ENCODE peak calls at places on chromosomes 6 and 20, in seven cellular contexts. One of them, this sample, is unnamed.

GRCh38 chr6:134310206-134310605 is 7.7 kb downstream of the SGK1 start:
- DNase-seq in LNCaP clone FGC: no peak
- DNase-seq in CD8-positive, alpha-beta T cell: no peak
- DNase-seq in natural killer cell: no peak
- DNase-seq in endothelial cell: no peak
- DNase-seq in ascending aorta: no peak
- DNase-seq in testis: no peak
- DNase-seq in this sample: no peak

GRCh38 chr6:63214816-63215215 is 3.5 kb downstream of the FKBP1C start:
- DNase-seq in LNCaP clone FGC: no peak
- DNase-seq in CD8-positive, alpha-beta T cell: no peak
- DNase-seq in natural killer cell: no peak
- DNase-seq in endothelial cell: no peak
- DNase-seq in ascending aorta: no peak
- DNase-seq in testis: no peak
- DNase-seq in this sample: no peak

GRCh38 chr6:27812078-27812804 is 100.0 kb downstream of the OR2B2 start:
- DNase-seq in LNCaP clone FGC: no peak
- DNase-seq in CD8-positive, alpha-beta T cell: no peak
- DNase-seq in natural killer cell: no peak
- DNase-seq in endothelial cell: no peak
- DNase-seq in ascending aorta: no peak
- DNase-seq in testis: no peak
- DNase-seq in this sample: no peak

GRCh38 chr6:32883789-32884188 is 29.8 kb downstream of the PSMB9 start:
- DNase-seq in LNCaP clone FGC: no peak
- DNase-seq in CD8-positive, alpha-beta T cell: no peak
- DNase-seq in natural killer cell: no peak
- DNase-seq in endothelial cell: no peak
- DNase-seq in ascending aorta: peak
- DNase-seq in testis: no peak
- DNase-seq in this sample: no peak

GRCh38 chr6:3001773-3002293 is 2.1 kb downstream of the NQO2 start:
- DNase-seq in LNCaP clone FGC: peak
- DNase-seq in CD8-positive, alpha-beta T cell: no peak
- DNase-seq in natural killer cell: no peak
- DNase-seq in endothelial cell: no peak
- DNase-seq in ascending aorta: no peak
- DNase-seq in testis: no peak
- DNase-seq in this sample: no peak

GRCh38 chr20:31569163-31570020 is 35.7 kb upstream of the ID1 start:
- DNase-seq in LNCaP clone FGC: no peak
- DNase-seq in CD8-positive, alpha-beta T cell: peak
- DNase-seq in natural killer cell: peak
- DNase-seq in endothelial cell: peak
- DNase-seq in ascending aorta: peak
- DNase-seq in testis: peak
- DNase-seq in this sample: peak

GRCh38 chr6:16723833-16724232 is 37.4 kb downstream of the ATXN1 start:
- DNase-seq in LNCaP clone FGC: no peak
- DNase-seq in CD8-positive, alpha-beta T cell: no peak
- DNase-seq in natural killer cell: no peak
- DNase-seq in endothelial cell: no peak
- DNase-seq in ascending aorta: peak
- DNase-seq in testis: no peak
- DNase-seq in this sample: no peak

GRCh38 chr6:113352029-113352801 is 504.9 kb upstream of the MARCKS start:
- DNase-seq in LNCaP clone FGC: peak
- DNase-seq in CD8-positive, alpha-beta T cell: no peak
- DNase-seq in natural killer cell: no peak
- DNase-seq in endothelial cell: no peak
- DNase-seq in ascending aorta: no peak
- DNase-seq in testis: no peak
- DNase-seq in this sample: no peak

GRCh38 chr6:158168054-158168303 is at the start of gene SERAC1:
- DNase-seq in LNCaP clone FGC: no peak
- DNase-seq in CD8-positive, alpha-beta T cell: no peak
- DNase-seq in natural killer cell: no peak
- DNase-seq in endothelial cell: no peak
- DNase-seq in ascending aorta: no peak
- DNase-seq in testis: no peak
- DNase-seq in this sample: peak

GRCh38 chr6:21864211-21864610 is 270.7 kb downstream of the SOX4 start:
- DNase-seq in LNCaP clone FGC: no peak
- DNase-seq in CD8-positive, alpha-beta T cell: no peak
- DNase-seq in natural killer cell: no peak
- DNase-seq in endothelial cell: no peak
- DNase-seq in ascending aorta: no peak
- DNase-seq in testis: no peak
- DNase-seq in this sample: no peak

GRCh38 chr6:101066481-101066880 is 185.4 kb upstream of the ASCC3 start:
- DNase-seq in LNCaP clone FGC: no peak
- DNase-seq in CD8-positive, alpha-beta T cell: no peak
- DNase-seq in natural killer cell: no peak
- DNase-seq in endothelial cell: no peak
- DNase-seq in ascending aorta: no peak
- DNase-seq in testis: no peak
- DNase-seq in this sample: no peak

GRCh38 chr6:101070044-101070608 is 189.0 kb upstream of the ASCC3 start:
- DNase-seq in LNCaP clone FGC: no peak
- DNase-seq in CD8-positive, alpha-beta T cell: no peak
- DNase-seq in natural killer cell: no peak
- DNase-seq in endothelial cell: no peak
- DNase-seq in ascending aorta: no peak
- DNase-seq in testis: no peak
- DNase-seq in this sample: no peak

DNA sequence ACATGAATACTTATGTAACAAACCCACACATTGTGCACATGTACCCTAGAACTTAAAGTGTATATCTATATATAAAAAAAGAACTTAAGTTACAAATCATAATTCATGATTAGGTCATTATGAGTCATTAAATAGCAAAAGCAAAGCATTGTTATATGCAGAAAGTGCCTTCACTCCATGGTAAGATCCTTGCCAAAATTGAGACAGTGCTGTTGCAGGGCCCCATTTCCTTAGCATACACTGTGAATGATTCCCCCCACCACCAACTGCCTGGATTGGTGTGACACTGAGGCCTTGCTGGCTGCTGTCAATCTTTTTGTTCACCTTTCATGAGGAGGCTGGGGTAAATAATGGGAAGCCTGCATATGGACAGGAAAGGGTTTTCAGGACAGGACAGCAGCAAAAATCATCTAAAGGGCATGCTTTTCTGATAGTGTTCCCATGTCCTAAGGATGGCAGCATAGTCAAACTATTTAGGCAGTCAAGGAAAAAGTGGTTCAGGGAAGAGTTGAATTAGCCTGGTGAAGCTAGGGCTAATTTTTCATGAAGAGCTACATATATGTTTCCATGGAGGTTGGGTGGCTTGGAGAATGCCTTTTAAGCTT is 188.2 kb upstream of the ASCC3 start:
- DNase-seq in LNCaP clone FGC: no peak
- DNase-seq in CD8-positive, alpha-beta T cell: no peak
- DNase-seq in natural killer cell: no peak
- DNase-seq in endothelial cell: no peak
- DNase-seq in ascending aorta: no peak
- DNase-seq in testis: no peak
- DNase-seq in this sample: no peak
- TF ChIP-seq CTCF in LNCaP clone FGC: no peak
- TF ChIP-seq CTCF in CD8-positive, alpha-beta T cell: no peak
- TF ChIP-seq CTCF in natural killer cell: no peak
- TF ChIP-seq CTCF in endothelial cell: no peak
- TF ChIP-seq CTCF in ascending aorta: no peak
- TF ChIP-seq CTCF in testis: no peak
- TF ChIP-seq CTCF in this sample: no peak

GRCh38 chr20:42026599-42026998 is 408.4 kb upstream of the CHD6 start:
- DNase-seq in LNCaP clone FGC: no peak
- DNase-seq in CD8-positive, alpha-beta T cell: no peak
- DNase-seq in natural killer cell: no peak
- DNase-seq in endothelial cell: no peak
- DNase-seq in ascending aorta: no peak
- DNase-seq in testis: no peak
- DNase-seq in this sample: no peak

GRCh38 chr20:42024653-42025052 is 406.5 kb upstream of the CHD6 start:
- DNase-seq in LNCaP clone FGC: no peak
- DNase-seq in CD8-positive, alpha-beta T cell: no peak
- DNase-seq in natural killer cell: no peak
- DNase-seq in endothelial cell: no peak
- DNase-seq in ascending aorta: no peak
- DNase-seq in testis: peak
- DNase-seq in this sample: peak

DNA sequence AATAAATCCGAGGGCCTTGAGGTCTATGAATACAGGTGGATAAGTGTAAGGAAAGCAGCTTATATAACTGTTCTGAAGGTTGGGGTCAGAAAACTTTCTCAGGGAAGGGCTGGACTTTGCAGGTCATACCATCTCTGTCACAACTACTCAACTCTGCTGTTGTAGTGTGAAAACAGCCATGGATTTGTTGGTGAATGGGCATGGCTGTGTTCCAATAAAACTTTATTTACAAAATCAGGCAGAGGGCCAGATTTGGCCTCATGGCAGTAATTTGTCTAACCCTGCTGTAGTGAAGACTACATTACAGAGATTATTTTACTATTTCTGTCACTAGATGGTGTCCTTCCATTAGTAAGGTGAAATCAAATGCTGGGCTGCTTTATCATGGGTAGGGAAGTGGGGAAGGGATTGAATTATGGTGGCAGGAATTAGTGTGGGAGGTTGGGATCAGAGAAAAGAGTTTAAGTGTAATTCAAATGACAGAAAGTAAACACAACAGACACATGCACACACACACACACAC is 409.6 kb upstream of the CHD6 start:
- DNase-seq in LNCaP clone FGC: no peak
- DNase-seq in CD8-positive, alpha-beta T cell: no peak
- DNase-seq in natural killer cell: no peak
- DNase-seq in endothelial cell: no peak
- DNase-seq in ascending aorta: no peak
- DNase-seq in testis: no peak
- DNase-seq in this sample: no peak
- TF ChIP-seq CTCF in LNCaP clone FGC: peak
- TF ChIP-seq CTCF in CD8-positive, alpha-beta T cell: no peak
- TF ChIP-seq CTCF in natural killer cell: no peak
- TF ChIP-seq CTCF in endothelial cell: no peak
- TF ChIP-seq CTCF in ascending aorta: no peak
- TF ChIP-seq CTCF in testis: no peak
- TF ChIP-seq CTCF in this sample: peak

GRCh38 chr6:31081872-31082271 is 30.5 kb downstream of the C6orf15 start:
- DNase-seq in LNCaP clone FGC: no peak
- DNase-seq in CD8-positive, alpha-beta T cell: no peak
- DNase-seq in natural killer cell: no peak
- DNase-seq in endothelial cell: no peak
- DNase-seq in ascending aorta: no peak
- DNase-seq in testis: no peak
- DNase-seq in this sample: no peak

GRCh38 chr6:31087494-31088089 is 24.8 kb downstream of the C6orf15 start:
- DNase-seq in LNCaP clone FGC: peak
- DNase-seq in CD8-positive, alpha-beta T cell: peak
- DNase-seq in natural killer cell: peak
- DNase-seq in endothelial cell: peak
- DNase-seq in ascending aorta: peak
- DNase-seq in testis: peak
- DNase-seq in this sample: peak

GRCh38 chr6:31086788-31087440 is 25.5 kb downstream of the C6orf15 start:
- DNase-seq in LNCaP clone FGC: no peak
- DNase-seq in CD8-positive, alpha-beta T cell: no peak
- DNase-seq in natural killer cell: no peak
- DNase-seq in endothelial cell: no peak
- DNase-seq in ascending aorta: no peak
- DNase-seq in testis: no peak
- DNase-seq in this sample: no peak

GRCh38 chr6:31079656-31080261 is 32.6 kb downstream of the C6orf15 start:
- DNase-seq in LNCaP clone FGC: no peak
- DNase-seq in CD8-positive, alpha-beta T cell: peak
- DNase-seq in natural killer cell: peak
- DNase-seq in endothelial cell: peak
- DNase-seq in ascending aorta: peak
- DNase-seq in testis: peak
- DNase-seq in this sample: peak

GRCh38 chr6:31083742-31084354 is 28.5 kb downstream of the C6orf15 start:
- DNase-seq in LNCaP clone FGC: no peak
- DNase-seq in CD8-positive, alpha-beta T cell: no peak
- DNase-seq in natural killer cell: no peak
- DNase-seq in endothelial cell: peak
- DNase-seq in ascending aorta: no peak
- DNase-seq in testis: peak
- DNase-seq in this sample: peak
- TF ChIP-seq CTCF in LNCaP clone FGC: peak
- TF ChIP-seq CTCF in CD8-positive, alpha-beta T cell: no peak
- TF ChIP-seq CTCF in natural killer cell: no peak
- TF ChIP-seq CTCF in endothelial cell: peak
- TF ChIP-seq CTCF in ascending aorta: no peak
- TF ChIP-seq CTCF in testis: no peak
- TF ChIP-seq CTCF in this sample: peak

GRCh38 chr6:102022803-102023202 is 629.3 kb downstream of the GRIK2 start:
- DNase-seq in LNCaP clone FGC: no peak
- DNase-seq in CD8-positive, alpha-beta T cell: no peak
- DNase-seq in natural killer cell: no peak
- DNase-seq in endothelial cell: no peak
- DNase-seq in ascending aorta: no peak
- DNase-seq in testis: no peak
- DNase-seq in this sample: no peak
- TF ChIP-seq CTCF in LNCaP clone FGC: no peak
- TF ChIP-seq CTCF in CD8-positive, alpha-beta T cell: no peak
- TF ChIP-seq CTCF in natural killer cell: no peak
- TF ChIP-seq CTCF in endothelial cell: no peak
- TF ChIP-seq CTCF in ascending aorta: no peak
- TF ChIP-seq CTCF in testis: no peak
- TF ChIP-seq CTCF in this sample: no peak